ENCODE peak calls at places on chromosomes 6 and 20, in four cellular contexts. T is tibial nerve, N is fibroblast of villous mesenchyme, G is brain microvascular endothelial cell. W is an unnamed sample.

GRCh38 chr20:32278199-32278643 is 770 bp downstream of the KIF3B start:
- DNase-seq in T (no peak), N (peak), G (peak), W (peak)

GRCh38 chr20:39880890-39881289 is 808.1 kb downstream of the MAFB start:
- DNase-seq in T (no peak), N (no peak), G (no peak), W (no peak)

GRCh38 chr6:108587258-108588059 is 26.7 kb downstream of the FOXO3 start:
- DNase-seq in T (no peak), N (peak), G (peak), W (no peak)

GRCh38 chr6:44504321-44504761 is 116.8 kb downstream of the CDC5L start:
- DNase-seq in T (no peak), N (no peak), G (no peak), W (no peak)

GRCh38 chr6:13284646-13285045 is 43.7 kb downstream of the TBC1D7 start:
- DNase-seq in T (no peak), N (no peak), G (no peak), W (no peak)

GRCh38 chr20:46128310-46129151 is 10.4 kb downstream of the CD40 start:
- DNase-seq in T (no peak), N (no peak), G (no peak), W (no peak)

GRCh38 chr20:54550776-54551396 is 75.5 kb downstream of the DOK5 start:
- DNase-seq in T (no peak), N (no peak), G (peak), W (no peak)

GRCh38 chr6:30882764-30883475 is 1.4 kb upstream of the DDR1 start:
- DNase-seq in T (no peak), N (no peak), G (no peak), W (peak)

GRCh38 chr20:51600016-51600420 is 57.5 kb upstream of the NFATC2 start:
- DNase-seq in T (no peak), N (no peak), G (no peak), W (no peak)

GRCh38 chr6:1310628-1311399 is 1.1 kb upstream of the FOXQ1 start:
- DNase-seq in T (no peak), N (no peak), G (no peak), W (no peak)

GRCh38 chr20:15703171-15703911 is 869.9 kb downstream of the KIF16B start:
- DNase-seq in T (no peak), N (no peak), G (peak), W (no peak)

GRCh38 chr6:45199554-45199953 is 128.6 kb upstream of the RUNX2 start:
- DNase-seq in T (no peak), N (no peak), G (no peak), W (no peak)

GRCh38 chr20:11849976-11850670 is 67.6 kb upstream of the BTBD3 start:
- DNase-seq in T (no peak), N (peak), G (peak), W (peak)

GRCh38 chr20:19995220-19995863 is 21.8 kb upstream of the NAA20 start:
- DNase-seq in T (no peak), N (peak), G (no peak), W (no peak)

GRCh38 chr6:157841211-157841840 is 18.3 kb downstream of the SNX9 start:
- DNase-seq in T (no peak), N (no peak), G (no peak), W (no peak)

GRCh38 chr6:35213824-35214756 is at the start of gene SCUBE3:
- DNase-seq in T (no peak), N (peak), G (peak), W (no peak)

GRCh38 chr6:63180367-63180766 is 30.9 kb upstream of the FKBP1C start:
- DNase-seq in T (no peak), N (no peak), G (no peak), W (no peak)

GRCh38 chr6:136723780-136724179 is 68.5 kb downstream of the MAP3K5 start:
- DNase-seq in T (no peak), N (no peak), G (no peak), W (no peak)

GRCh38 chr6:2988076-2988425 is 11.6 kb upstream of the NQO2 start:
- DNase-seq in T (no peak), N (no peak), G (no peak), W (no peak)

GRCh38 chr6:29755295-29755871 is 32.1 kb downstream of the HLA-F start:
- DNase-seq in T (no peak), N (no peak), G (no peak), W (no peak)

GRCh38 chr20:40538126-40538525 is 150.9 kb downstream of the MAFB start:
- DNase-seq in T (no peak), N (no peak), G (no peak), W (no peak)

GRCh38 chr6:12174878-12175277 is 115.3 kb upstream of the EDN1 start:
- DNase-seq in T (no peak), N (no peak), G (no peak), W (no peak)

GRCh38 chr20:34045930-34046329 is 52.2 kb downstream of the RALY start:
- DNase-seq in T (no peak), N (no peak), G (no peak), W (no peak)

GRCh38 chr6:71262914-71263313 is 25.7 kb upstream of the OGFRL1 start:
- DNase-seq in T (no peak), N (no peak), G (no peak), W (no peak)

GRCh38 chr6:110528051-110528929 is 51.9 kb upstream of the SLC22A16 start:
- DNase-seq in T (peak), N (peak), G (peak), W (peak)

GRCh38 chr6:29527564-29527963 is 32.0 kb downstream of the UBD start:
- DNase-seq in T (no peak), N (no peak), G (no peak), W (no peak)

GRCh38 chr20:61929971-61930666 is 135.6 kb downstream of the TAF4 start:
- DNase-seq in T (no peak), N (no peak), G (no peak), W (no peak)

GRCh38 chr6:157988700-157989063 is 7.0 kb downstream of the SYNJ2 start:
- DNase-seq in T (no peak), N (no peak), G (no peak), W (no peak)

GRCh38 chr6:56087421-56087820 is 160.0 kb downstream of the COL21A1 start:
- DNase-seq in T (no peak), N (peak), G (peak), W (no peak)

GRCh38 chr6:68880050-68880449 is 245.0 kb downstream of the ADGRB3 start:
- DNase-seq in T (no peak), N (no peak), G (no peak), W (no peak)

GRCh38 chr20:47421076-47421475 is 64.6 kb upstream of the ZMYND8 start:
- DNase-seq in T (no peak), N (no peak), G (no peak), W (no peak)

GRCh38 chr6:28606424-28607391 is 81.0 kb downstream of the GPX5 start:
- DNase-seq in T (no peak), N (peak), G (peak), W (no peak)

GRCh38 chr6:126039284-126039683 is 52.9 kb downstream of the TRMT11 start:
- DNase-seq in T (no peak), N (peak), G (peak), W (no peak)

GRCh38 chr6:7528565-7528964 is 12.9 kb upstream of the DSP start:
- DNase-seq in T (no peak), N (peak), G (peak), W (no peak)

GRCh38 chr20:62145688-62146018 is 2.1 kb downstream of the SS18L1 start:
- DNase-seq in T (no peak), N (no peak), G (no peak), W (no peak)

GRCh38 chr20:50242863-50243609 is 52.4 kb downstream of the CEBPB start:
- DNase-seq in T (peak), N (no peak), G (no peak), W (no peak)

GRCh38 chr20:62578294-62578897 is 63.9 kb upstream of the SLCO4A1 start:
- DNase-seq in T (no peak), N (no peak), G (no peak), W (no peak)

GRCh38 chr6:155245871-155246270 is 17.9 kb upstream of the CLDN20 start:
- DNase-seq in T (no peak), N (peak), G (no peak), W (no peak)

GRCh38 chr20:610130-611046 is at the start of gene TCF15:
- DNase-seq in T (no peak), N (peak), G (peak), W (no peak)

DNA sequence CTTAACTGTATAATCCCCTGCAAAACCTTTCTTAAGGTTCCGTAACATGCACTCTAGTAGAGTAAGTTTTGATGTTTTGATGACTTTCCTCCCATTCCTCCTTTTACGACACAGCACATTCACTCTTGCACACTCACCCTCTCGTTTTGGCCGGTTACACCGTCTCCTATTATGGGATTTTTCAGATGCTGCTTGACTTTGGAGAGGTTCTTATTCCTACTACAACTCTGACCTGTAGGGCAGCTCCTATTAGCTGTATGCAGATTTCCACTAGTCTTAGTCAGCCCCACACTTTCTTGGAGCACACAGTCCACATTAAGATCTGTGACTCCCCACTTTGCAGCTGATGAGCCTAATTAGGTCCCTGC is 223.7 kb upstream of the SYNCRIP start:
- DNase-seq in T (no peak), N (no peak), G (no peak), W (no peak)
- H3K4me3 ChIP-seq in T (peak), N (peak), G (peak), W (peak)

GRCh38 chr6:72950114-72950860 is 275.0 kb downstream of the KHDC1L start:
- DNase-seq in T (no peak), N (peak), G (peak), W (no peak)
- H3K4me3 ChIP-seq in T (no peak), N (peak), G (no peak), W (no peak)

GRCh38 chr6:112560651-112561050 is 213.5 kb downstream of the RFPL4B start:
- DNase-seq in T (no peak), N (no peak), G (no peak), W (no peak)
- H3K4me3 ChIP-seq in T (no peak), N (no peak), G (no peak), W (no peak)

GRCh38 chr6:169618526-169619490 is 83.0 kb downstream of the WDR27 start:
- DNase-seq in T (no peak), N (peak), G (peak), W (no peak)
- H3K4me3 ChIP-seq in T (no peak), N (no peak), G (no peak), W (no peak)

GRCh38 chr6:138580040-138580439 is 80.7 kb upstream of the NHSL1 start:
- DNase-seq in T (no peak), N (no peak), G (no peak), W (no peak)

GRCh38 chr6:138577151-138577915 is 78.0 kb upstream of the NHSL1 start:
- DNase-seq in T (no peak), N (no peak), G (no peak), W (no peak)

GRCh38 chr6:138572885-138573284 is 73.6 kb upstream of the NHSL1 start:
- DNase-seq in T (no peak), N (no peak), G (no peak), W (no peak)

GRCh38 chr6:138575257-138575656 is 76.0 kb upstream of the NHSL1 start:
- DNase-seq in T (no peak), N (no peak), G (no peak), W (no peak)

GRCh38 chr6:138576303-138576702 is 77.0 kb upstream of the NHSL1 start:
- DNase-seq in T (no peak), N (no peak), G (no peak), W (no peak)
- H3K4me3 ChIP-seq in T (no peak), N (no peak), G (no peak), W (no peak)

DNA sequence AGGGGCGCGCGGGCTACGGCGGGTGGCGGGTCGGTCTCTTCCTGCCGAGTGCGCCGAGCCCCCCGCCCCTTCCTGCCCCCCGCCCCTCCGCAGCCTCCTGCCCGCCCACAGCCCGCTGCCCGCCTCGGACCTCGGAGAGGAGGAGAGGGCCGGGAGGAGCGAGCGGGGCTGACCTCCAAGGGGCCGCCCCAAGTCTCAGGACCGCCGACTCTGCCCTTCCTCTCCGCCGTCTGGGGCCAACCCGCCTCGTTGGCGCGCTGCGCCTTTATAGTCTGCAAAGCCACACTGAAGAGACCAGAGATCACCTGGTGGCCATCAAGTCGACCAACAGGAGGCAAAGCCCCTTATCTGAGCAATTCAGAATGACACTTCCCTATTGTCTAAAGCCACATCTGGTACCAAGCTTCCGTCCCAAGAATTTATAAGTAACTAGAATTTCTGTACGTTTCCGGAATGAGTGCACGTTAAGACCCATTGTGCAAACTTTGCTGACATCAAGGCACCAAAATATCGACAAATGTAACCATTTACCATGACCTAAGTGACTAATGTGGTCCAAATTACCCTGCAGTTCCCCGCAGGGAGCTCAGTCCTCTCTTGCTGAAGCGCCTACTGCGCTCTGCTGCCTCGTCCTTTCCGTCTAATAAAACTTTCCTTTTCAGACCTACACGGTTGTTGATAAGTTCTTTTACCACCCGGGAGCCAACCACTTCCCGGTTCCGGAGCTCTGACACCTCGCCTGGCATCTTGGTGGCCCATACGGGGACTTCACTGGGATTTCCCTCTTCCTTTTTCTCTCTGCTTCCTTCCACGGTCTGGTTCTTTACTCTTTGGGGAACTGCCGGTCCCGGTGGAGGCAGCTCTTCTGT is at the start of gene CPXM1:
- DNase-seq in T (no peak), N (no peak), G (no peak), W (no peak)
- H3K4me3 ChIP-seq in T (no peak), N (peak), G (peak), W (no peak)